ENCODE peak calls at places on chromosome 4, in six cellular contexts. Y is SHP77, N is NCI-H1694, P is fibroblast of lung, E is nucleus accumbens, R is NCI-H187 treated with DMSO at 0.1 percent for 48 hours. X is an unnamed sample.

GRCh38 chr4:61583696-61584095 is 383.6 kb downstream of the ADGRL3 start:
- DNase-seq in N (no peak), E (no peak), Y (no peak), R (no peak), P (no peak), X (no peak)

GRCh38 chr4:112327950-112328349 is 30.8 kb downstream of the ALPK1 start:
- DNase-seq in P (peak), E (no peak), N (peak), R (peak), Y (peak), X (peak)

GRCh38 chr4:37383579-37384229 is 139.2 kb downstream of the NWD2 start:
- DNase-seq in E (no peak), R (peak), N (peak), P (peak), Y (peak), X (peak)

GRCh38 chr4:1492636-1493539 is 86.6 kb upstream of the NKX1-1 start:
- DNase-seq in E (no peak), R (no peak), P (no peak), Y (no peak), N (no peak), X (no peak)

GRCh38 chr4:25406081-25406692 is 29.1 kb downstream of the ANAPC4 start:
- DNase-seq in P (peak), E (no peak), N (no peak), Y (no peak), R (no peak), X (no peak)

GRCh38 chr4:107147864-107148263 is 111.8 kb upstream of the DKK2 start:
- DNase-seq in P (no peak), Y (peak), N (no peak), E (no peak), R (no peak), X (no peak)

GRCh38 chr4:41058426-41058825 is 155.9 kb downstream of the APBB2 start:
- DNase-seq in Y (no peak), P (no peak), E (no peak), N (no peak), R (no peak), X (no peak)

GRCh38 chr4:71189471-71189870 is 149.3 kb upstream of the SLC4A4 start:
- DNase-seq in N (no peak), Y (no peak), E (no peak), R (no peak), P (peak), X (no peak)

GRCh38 chr4:81021995-81022394 is 8.5 kb upstream of the BMP3 start:
- DNase-seq in E (no peak), R (no peak), Y (no peak), N (no peak), P (no peak), X (no peak)

GRCh38 chr4:73803213-73803612 is 33.3 kb upstream of the CXCL6 start:
- DNase-seq in E (no peak), N (no peak), Y (no peak), P (no peak), R (no peak), X (no peak)

GRCh38 chr4:48300004-48300403 is 30.4 kb upstream of the TEC start:
- DNase-seq in P (peak), N (no peak), E (no peak), R (no peak), Y (no peak), X (no peak)

GRCh38 chr4:152973614-152974200 is 37.6 kb downstream of the FHDC1 start:
- DNase-seq in E (no peak), N (no peak), R (no peak), Y (no peak), P (no peak), X (no peak)

GRCh38 chr4:186260504-186261448 is 5.2 kb upstream of the F11 start:
- DNase-seq in P (no peak), N (no peak), R (no peak), E (no peak), Y (no peak), X (no peak)

GRCh38 chr4:181860668-181861067 is 382.5 kb upstream of the TENM3 start:
- DNase-seq in E (no peak), R (no peak), N (no peak), Y (no peak), P (peak), X (no peak)

GRCh38 chr4:125316391-125316780 is 1.6 kb downstream of the FAT4 start:
- DNase-seq in R (no peak), P (no peak), Y (no peak), E (no peak), N (no peak), X (no peak)

GRCh38 chr4:148831945-148832344 is 389.7 kb upstream of the NR3C2 start:
- DNase-seq in P (peak), Y (no peak), E (no peak), R (no peak), N (no peak), X (no peak)

GRCh38 chr4:176902710-176903323 is 110.1 kb upstream of the VEGFC start:
- DNase-seq in N (no peak), E (no peak), P (peak), R (no peak), Y (no peak), X (no peak)

GRCh38 chr4:14871676-14872430 is 130.4 kb upstream of the CPEB2 start:
- DNase-seq in Y (no peak), E (no peak), P (no peak), N (no peak), R (no peak), X (no peak)

GRCh38 chr4:98794565-98795205 is 134.2 kb downstream of the EIF4E start:
- DNase-seq in Y (no peak), N (no peak), P (no peak), R (no peak), E (no peak), X (no peak)

GRCh38 chr4:7823416-7823824 is 116.2 kb downstream of the AFAP1 start:
- DNase-seq in E (no peak), P (peak), R (no peak), Y (no peak), N (peak), X (no peak)

GRCh38 chr4:128737098-128737513 is 72.4 kb upstream of the JADE1 start:
- DNase-seq in P (peak), Y (no peak), E (no peak), R (no peak), N (no peak), X (no peak)

GRCh38 chr4:168776382-168776781 is 233.7 kb downstream of the CBR4 start:
- DNase-seq in N (no peak), Y (no peak), P (no peak), E (no peak), R (no peak), X (no peak)

GRCh38 chr4:26197018-26197779 is 123.6 kb upstream of the RBPJ start:
- DNase-seq in E (no peak), P (peak), R (no peak), N (no peak), Y (no peak), X (no peak)

GRCh38 chr4:186936496-186937375 is 213.1 kb upstream of the FAT1 start:
- DNase-seq in P (peak), N (no peak), E (no peak), R (no peak), Y (no peak), X (no peak)

X was measured in NCI-H446 treated with DMSO at 0.1 percent for 48 hours.